ENCODE peak calls at places on chromosome 16, in eight cellular contexts. A is AG09319; H is GM04504; X is LoVo; P is GM12892; F is stimulated activated CD4-positive, alpha-beta T cell treated with anti-CD3 and anti-CD28 coated beads, Interleukin-2, amount 100 ng/mL, for 48 hours; U is stimulated activated naive B cell treated with anti-CD40 and anti-IgM and Interleukin-4, amounts not matched to agents 10 μg/mL and 1 μg/mL and 100 μg/mL, for 72 hours; Z is fibroblast of pulmonary artery. D is an unnamed sample.

GRCh38 chr16:56451753-56452689 is 667 bp downstream of the OGFOD1 start:
- DNase-seq in U (no peak), H (peak; percentile 20), X (peak; percentile 27), A (no peak), F (no peak), P (peak; percentile 28), Z (peak; percentile 31), D (peak; percentile 32)

GRCh38 chr16:58515871-58516767 is 802 bp downstream of the SETD6 start:
- DNase-seq in A (no peak), H (no peak), U (no peak), P (peak; percentile 66), Z (no peak), X (peak; percentile 43), F (peak; percentile 42), D (no peak)

GRCh38 chr16:85850344-85850880 is 48.5 kb upstream of the IRF8 start:
- DNase-seq in Z (no peak), X (no peak), P (no peak), F (no peak), H (no peak), A (no peak), U (no peak), D (no peak)

GRCh38 chr16:63496282-63496681 is 1460.0 kb upstream of the CDH8 start:
- DNase-seq in U (no peak), H (no peak), F (no peak), X (no peak), A (no peak), Z (no peak), P (no peak), D (no peak)

GRCh38 chr16:57532251-57532625 is 4.1 kb downstream of the CCDC102A start:
- DNase-seq in H (no peak), Z (no peak), X (no peak), A (no peak), U (no peak), P (no peak), F (no peak), D (no peak)

GRCh38 chr16:66486773-66487579 is 59.9 kb downstream of the BEAN1 start:
- DNase-seq in A (no peak), P (no peak), F (no peak), U (no peak), X (no peak), H (peak; percentile 25), Z (peak; percentile 93), D (peak; percentile 79)

GRCh38 chr16:69386596-69386995 is 789 bp upstream of the TERF2 start:
- DNase-seq in X (no peak), H (no peak), F (no peak), P (no peak), U (no peak), A (no peak), Z (peak; percentile 44), D (peak; percentile 63)

GRCh38 chr16:84841787-84842300 is 22.1 kb downstream of the CRISPLD2 start:
- DNase-seq in Z (no peak), X (no peak), F (no peak), A (no peak), P (no peak), U (no peak), H (no peak), D (peak; percentile 66)

GRCh38 chr16:64864232-64864803 is 257.5 kb downstream of the CDH11 start:
- DNase-seq in U (no peak), Z (peak; percentile 80), X (peak; percentile 8), A (peak; percentile 23), F (no peak), P (no peak), H (peak; percentile 82), D (peak; percentile 83)

GRCh38 chr16:80260906-80261311 is 279.9 kb upstream of the DYNLRB2 start:
- DNase-seq in A (no peak), H (no peak), U (no peak), F (no peak), X (no peak), Z (no peak), P (no peak), D (no peak)

GRCh38 chr16:73713817-73714495 is 582.7 kb upstream of the PSMD7 start:
- DNase-seq in P (no peak), Z (peak; percentile 1), H (no peak), F (no peak), A (no peak), X (peak; percentile 5), U (no peak), D (no peak)

GRCh38 chr16:17359778-17360177 is 111.0 kb downstream of the XYLT1 start:
- DNase-seq in P (no peak), A (no peak), H (no peak), X (no peak), Z (no peak), F (no peak), U (peak; percentile 77), D (peak; percentile 36)

GRCh38 chr16:17379121-17379571 is 91.6 kb downstream of the XYLT1 start:
- DNase-seq in F (no peak), X (no peak), P (no peak), Z (peak; percentile 25), A (no peak), U (no peak), H (peak; percentile 63), D (peak; percentile 49)

GRCh38 chr16:51624083-51624775 is 473.2 kb upstream of the SALL1 start:
- DNase-seq in H (no peak), A (no peak), Z (no peak), F (no peak), X (no peak), U (no peak), P (no peak), D (no peak)

GRCh38 chr16:6148361-6148760 is 1050.8 kb upstream of the EEF2KMT start:
- DNase-seq in U (no peak), H (no peak), F (no peak), A (no peak), P (no peak), X (no peak), Z (no peak), D (no peak)

GRCh38 chr16:17224859-17225258 is 245.9 kb downstream of the XYLT1 start:
- DNase-seq in H (peak; percentile 77), F (no peak), U (peak; percentile 5), A (peak; percentile 81), P (no peak), Z (peak; percentile 51), X (no peak), D (peak; percentile 83)

GRCh38 chr16:54673353-54673752 is 257.3 kb upstream of the IRX5 start:
- DNase-seq in Z (no peak), H (no peak), F (no peak), X (no peak), P (no peak), U (no peak), A (no peak), D (no peak)

GRCh38 chr16:78303946-78304345 is 204.5 kb downstream of the WWOX start:
- DNase-seq in X (no peak), F (no peak), A (no peak), U (no peak), P (no peak), Z (no peak), H (no peak), D (no peak)

GRCh38 chr16:56929639-56930038 is 2.3 kb upstream of the HERPUD1 start:
- DNase-seq in Z (no peak), P (no peak), X (no peak), F (no peak), H (no peak), A (no peak), U (no peak), D (no peak)

GRCh38 chr16:67594956-67595355 is 32.6 kb downstream of the CTCF start:
- DNase-seq in F (no peak), A (no peak), P (no peak), X (no peak), Z (peak; percentile 71), U (no peak), H (peak; percentile 10), D (peak; percentile 87)

GRCh38 chr16:53892155-53892554 is 188.2 kb downstream of the FTO start:
- DNase-seq in U (peak; percentile 4), Z (peak; percentile 86), H (peak; percentile 26), P (no peak), F (peak; percentile 36), X (peak; percentile 8), A (no peak), D (peak; percentile 90)

GRCh38 chr16:58022601-58023371 is 2.8 kb upstream of the MMP15 start:
- DNase-seq in P (no peak), U (no peak), A (no peak), H (no peak), F (no peak), Z (peak; percentile 68), X (no peak), D (peak; percentile 73)

GRCh38 chr16:12535535-12536411 is 267.9 kb downstream of the CPPED1 start:
- DNase-seq in X (no peak), A (no peak), U (no peak), P (peak; percentile 48), H (no peak), Z (peak; percentile 19), F (peak; percentile 48), D (peak; percentile 41)

GRCh38 chr16:57534337-57534880 is 2.0 kb downstream of the CCDC102A start:
- DNase-seq in Z (no peak), H (no peak), F (no peak), A (no peak), P (no peak), X (no peak), U (no peak), D (no peak)

GRCh38 chr16:86029131-86029741 is 130.3 kb downstream of the IRF8 start:
- DNase-seq in F (no peak), X (no peak), A (peak; percentile 2), Z (peak; percentile 25), U (no peak), P (no peak), H (no peak), D (peak; percentile 49)

GRCh38 chr16:84239910-84240309 is at the start of gene KCNG4:
- DNase-seq in Z (no peak), X (no peak), P (no peak), A (no peak), U (no peak), F (no peak), H (no peak), D (no peak)

GRCh38 chr16:23518435-23518891 is 8.2 kb upstream of the GGA2 start:
- DNase-seq in Z (peak; percentile 45), F (no peak), P (no peak), H (no peak), X (no peak), A (no peak), U (peak; percentile 35), D (no peak)

GRCh38 chr16:681746-682427 is 1.7 kb downstream of the STUB1 start:
- DNase-seq in A (no peak), Z (no peak), U (no peak), H (no peak), F (no peak), X (no peak), P (no peak), D (peak; percentile 40)

GRCh38 chr16:49282690-49283375 is 1.2 kb upstream of the CBLN1 start:
- DNase-seq in A (no peak), U (no peak), F (no peak), X (no peak), H (no peak), P (no peak), Z (no peak), D (no peak)